ENCODE peak calls at places on chromosomes 1 and 21, in six cellular contexts. Q is activated naive CD8-positive, alpha-beta T cell treated with anti-CD3 and anti-CD28 coated beads, Interleukin-2, amount 10 ng/mL, durations not matched to agents 7 days and 5 days; D is stimulated activated CD4-positive, alpha-beta T cell treated with anti-CD3 and anti-CD28 coated beads, Interleukin-4, amount 100 ng/mL, for 48 hours; R is hypothalamus; C is H54; Y is activated gamma-delta T cell. F is an unnamed sample.
A peak's percentile ranks its signal among the peaks of the same experiment; 100 is the strongest.

GRCh38 chr1:109133815-109134214 is 19.9 kb downstream of the ELAPOR1 start:
- DNase-seq in D (no peak), Y (no peak), Q (no peak), C (no peak), R (no peak), F (no peak)

GRCh38 chr1:159084867-159085266 is 8.3 kb upstream of the AIM2 start:
- DNase-seq in Y (no peak), R (no peak), Q (no peak), D (no peak), C (no peak), F (no peak)

GRCh38 chr1:78003882-78004718 is 639 bp upstream of the DNAJB4 start:
- DNase-seq in Y (no peak), C (no peak), D (peak; percentile 38), Q (peak; percentile 44), R (peak; percentile 9), F (peak; percentile 60)

GRCh38 chr1:155940993-155941844 is at the start of gene RXFP4:
- DNase-seq in D (no peak), Q (no peak), R (no peak), Y (no peak), C (no peak), F (no peak)

GRCh38 chr1:156336242-156336641 is 1.9 kb downstream of the CCT3 start:
- DNase-seq in Q (no peak), D (no peak), R (no peak), C (no peak), Y (no peak), F (no peak)

GRCh38 chr1:162899422-162900168 is 38.6 kb upstream of the CCDC190 start:
- DNase-seq in Y (no peak), Q (no peak), R (no peak), D (no peak), C (no peak), F (no peak)

GRCh38 chr1:95259245-95259644 is 25.2 kb downstream of the RWDD3 start:
- DNase-seq in C (no peak), R (no peak), Y (no peak), D (no peak), Q (no peak), F (no peak)

GRCh38 chr1:92901699-92902405 is 59.4 kb downstream of the DIPK1A start:
- DNase-seq in C (no peak), Q (no peak), R (no peak), Y (no peak), D (no peak), F (no peak)

GRCh38 chr1:221487781-221488520 is 253.9 kb downstream of the DUSP10 start:
- DNase-seq in Q (no peak), Y (no peak), D (no peak), R (no peak), C (peak; percentile 27), F (no peak)

GRCh38 chr1:47262787-47263413 is 30.9 kb upstream of the TAL1 start:
- DNase-seq in Y (no peak), C (no peak), D (peak; percentile 20), R (no peak), Q (no peak), F (no peak)

GRCh38 chr1:230029244-230029643 is 37.8 kb upstream of the GALNT2 start:
- DNase-seq in R (no peak), D (no peak), Q (no peak), C (no peak), Y (no peak), F (no peak)

GRCh38 chr1:61042679-61043009 is 39.7 kb upstream of the NFIA start:
- DNase-seq in Y (no peak), R (no peak), C (no peak), D (no peak), Q (no peak), F (no peak)

GRCh38 chr1:159144571-159144970 is 26.8 kb upstream of the CADM3 start:
- DNase-seq in R (no peak), Q (no peak), C (no peak), Y (no peak), D (no peak), F (no peak)

GRCh38 chr1:117826551-117827078 is 102.8 kb downstream of the GDAP2 start:
- DNase-seq in C (peak; percentile 41), Q (no peak), D (no peak), R (no peak), Y (no peak), F (no peak)

GRCh38 chr1:202807367-202807925 is 775 bp downstream of the KDM5B start:
- DNase-seq in C (peak; percentile 70), Y (peak; percentile 23), Q (peak; percentile 65), R (no peak), D (peak; percentile 34), F (peak; percentile 17)

GRCh38 chr1:19688041-19688842 is 23.6 kb downstream of the HTR6 start:
- DNase-seq in R (no peak), C (no peak), Y (peak; percentile 46), D (no peak), Q (no peak), F (peak; percentile 55)

GRCh38 chr1:115658646-115659045 is 16.9 kb downstream of the VANGL1 start:
- DNase-seq in Q (no peak), C (no peak), R (no peak), Y (no peak), D (no peak), F (no peak)

GRCh38 chr1:157157481-157158190 is 19.4 kb upstream of the ETV3 start:
- DNase-seq in D (no peak), C (no peak), Q (no peak), Y (no peak), R (no peak), F (no peak)

GRCh38 chr1:111895456-111895855 is 94.0 kb downstream of the KCND3 start:
- DNase-seq in R (no peak), C (no peak), Y (no peak), D (no peak), Q (no peak), F (no peak)

GRCh38 chr21:31780944-31781343 is 49.0 kb upstream of the SCAF4 start:
- DNase-seq in R (no peak), Q (no peak), Y (no peak), D (no peak), C (no peak), F (no peak)

GRCh38 chr1:157490337-157491165 is 61.8 kb downstream of the FCRL5 start:
- DNase-seq in Q (peak; percentile 73), Y (no peak), R (no peak), D (peak; percentile 54), C (peak; percentile 24), F (peak; percentile 46)

GRCh38 chr1:246479061-246479460 is 28.0 kb downstream of the SMYD3 start:
- DNase-seq in R (no peak), C (no peak), Q (no peak), D (no peak), Y (no peak), F (no peak)

GRCh38 chr1:46183119-46183842 is 7.0 kb upstream of the P3R3URF start:
- DNase-seq in Q (no peak), R (no peak), D (no peak), Y (no peak), C (peak; percentile 93), F (no peak)

GRCh38 chr1:31663622-31664452 is 19.2 kb upstream of the PEF1 start:
- DNase-seq in R (peak; percentile 47), C (peak; percentile 77), D (peak; percentile 35), Q (peak; percentile 76), Y (no peak), F (peak; percentile 85)

GRCh38 chr1:206911064-206911663 is 10.6 kb downstream of the FCMR start:
- DNase-seq in D (no peak), Q (no peak), R (no peak), C (no peak), Y (no peak), F (no peak)

GRCh38 chr1:214233856-214234634 is 46.9 kb upstream of the SMYD2 start:
- DNase-seq in R (no peak), Q (no peak), Y (no peak), C (no peak), D (no peak), F (no peak)

GRCh38 chr1:9891207-9891606 is 18.9 kb downstream of the CTNNBIP1 start:
- DNase-seq in D (no peak), Y (no peak), C (no peak), R (no peak), Q (no peak), F (no peak)

GRCh38 chr1:94039871-94040569 is 80.9 kb downstream of the ABCA4 start:
- DNase-seq in Q (no peak), Y (no peak), C (no peak), D (no peak), R (no peak), F (no peak)

GRCh38 chr1:229352975-229353374 is 10.1 kb upstream of the CCSAP start:
- DNase-seq in C (no peak), Q (no peak), Y (no peak), D (no peak), R (no peak), F (no peak)

GRCh38 chr1:94063379-94063778 is 57.6 kb downstream of the ABCA4 start:
- DNase-seq in R (no peak), Q (no peak), C (no peak), D (no peak), Y (no peak), F (no peak)

GRCh38 chr21:45655071-45655470 is 11.5 kb downstream of the PCBP3 start:
- DNase-seq in R (no peak), D (no peak), C (no peak), Y (no peak), Q (no peak), F (no peak)

GRCh38 chr1:230371923-230372703 is 54.0 kb downstream of the PGBD5 start:
- DNase-seq in Y (no peak), Q (no peak), C (no peak), D (no peak), R (no peak), F (no peak)

GRCh38 chr1:154742586-154742985 is 127.5 kb downstream of the KCNN3 start:
- DNase-seq in D (no peak), Y (no peak), Q (no peak), R (no peak), C (no peak), F (no peak)

GRCh38 chr1:237199026-237199425 is 157.0 kb downstream of the RYR2 start:
- DNase-seq in C (no peak), R (no peak), D (no peak), Q (no peak), Y (no peak), F (no peak)

GRCh38 chr1:181013144-181013543 is 9.5 kb downstream of the STX6 start:
- DNase-seq in Y (no peak), Q (no peak), C (no peak), D (no peak), R (no peak), F (no peak)

GRCh38 chr1:44489481-44489880 is 84.4 kb downstream of the RNF220 start:
- DNase-seq in Q (no peak), D (no peak), Y (no peak), R (no peak), C (peak; percentile 69), F (no peak)

GRCh38 chr21:34061983-34062382 is 11.4 kb upstream of the MRPS6 start:
- DNase-seq in Q (no peak), D (no peak), R (no peak), C (peak; percentile 31), Y (no peak), F (no peak)